ENCODE peak calls at places on chromosomes 3 and 15, in five cellular contexts. O is AG10803, M is skeletal muscle cell, H is A549, Q is nephron progenitor cell. A is an unnamed sample.

GRCh38 chr3:143820466-143821221 is 27.6 kb downstream of the SLC9A9 start:
- DNase-seq in O (no peak), M (no peak), H (no peak), Q (no peak), A (no peak)

GRCh38 chr3:197730200-197730599 is 6.5 kb downstream of the RUBCN start:
- DNase-seq in O (peak), M (peak), H (no peak), Q (no peak), A (peak)

GRCh38 chr3:25441234-25441856 is 13.3 kb downstream of the RARB start:
- DNase-seq in O (no peak), M (no peak), H (no peak), Q (no peak), A (no peak)

GRCh38 chr3:171404376-171404982 is 55.7 kb downstream of the TNIK start:
- DNase-seq in O (peak), M (no peak), H (no peak), Q (no peak), A (peak)

GRCh38 chr15:35309886-35310285 is 224.8 kb upstream of the NANOGP8 start:
- DNase-seq in O (peak), M (peak), H (no peak), Q (no peak), A (peak)

GRCh38 chr3:195259146-195259563 is 11.8 kb downstream of the XXYLT1 start:
- DNase-seq in O (peak), M (no peak), H (peak), Q (no peak), A (peak)

GRCh38 chr3:105752791-105753415 is 115.9 kb downstream of the CBLB start:
- DNase-seq in O (no peak), M (no peak), H (no peak), Q (no peak), A (peak)

GRCh38 chr15:77538793-77539487 is 93.8 kb downstream of the LINGO1 start:
- DNase-seq in O (no peak), M (no peak), H (no peak), Q (no peak), A (no peak)

GRCh38 chr3:33543600-33543999 is 103.4 kb upstream of the UBP1 start:
- DNase-seq in O (no peak), M (no peak), H (no peak), Q (no peak), A (no peak)

GRCh38 chr15:39890640-39891039 is 29.4 kb downstream of the GPR176 start:
- DNase-seq in O (no peak), M (no peak), H (no peak), Q (no peak), A (no peak)

GRCh38 chr3:193132923-193133463 is 108.0 kb upstream of the PLAAT1 start:
- DNase-seq in O (peak), M (peak), H (no peak), Q (no peak), A (peak)

GRCh38 chr3:109155828-109156227 is 19.3 kb downstream of the C3orf85 start:
- DNase-seq in O (no peak), M (no peak), H (no peak), Q (no peak), A (no peak)

GRCh38 chr3:57805674-57806073 is 49.6 kb downstream of the SLMAP start:
- DNase-seq in O (peak), M (peak), H (peak), Q (no peak), A (peak)

GRCh38 chr3:109346099-109346498 is 8.8 kb upstream of the DPPA4 start:
- DNase-seq in O (no peak), M (no peak), H (no peak), Q (no peak), A (no peak)

GRCh38 chr3:123194552-123194951 is 7.2 kb upstream of the SEC22A start:
- DNase-seq in O (peak), M (no peak), H (peak), Q (peak), A (no peak)

GRCh38 chr15:57694264-57694663 is 12.2 kb upstream of the POLR2M start:
- DNase-seq in O (peak), M (no peak), H (no peak), Q (no peak), A (peak)

GRCh38 chr3:193594946-193595689 is 2.1 kb downstream of the OPA1 start:
- DNase-seq in O (peak), M (no peak), H (no peak), Q (no peak), A (peak)

GRCh38 chr3:195207731-195208130 is 63.2 kb downstream of the XXYLT1 start:
- DNase-seq in O (peak), M (no peak), H (no peak), Q (no peak), A (peak)

GRCh38 chr15:65408370-65409283 is 14.1 kb downstream of the IGDCC4 start:
- DNase-seq in O (no peak), M (no peak), H (no peak), Q (no peak), A (no peak)

GRCh38 chr3:59313365-59313764 is 263.5 kb upstream of the CFAP20DC start:
- DNase-seq in O (peak), M (peak), H (peak), Q (peak), A (peak)

GRCh38 chr3:187367561-187368103 is 553 bp upstream of the RTP4 start:
- DNase-seq in O (no peak), M (no peak), H (no peak), Q (no peak), A (no peak)

GRCh38 chr3:190205739-190206138 is 85.0 kb upstream of the P3H2 start:
- DNase-seq in O (peak), M (peak), H (peak), Q (no peak), A (peak)

GRCh38 chr3:72230774-72231379 is 445.9 kb upstream of the PROK2 start:
- DNase-seq in O (peak), M (no peak), H (no peak), Q (no peak), A (peak)

GRCh38 chr3:24680214-24680967 is 185.7 kb upstream of the THRB start:
- DNase-seq in O (peak), M (no peak), H (peak), Q (peak), A (peak)

GRCh38 chr3:31847760-31848159 is 133.3 kb downstream of the OSBPL10 start:
- DNase-seq in O (no peak), M (no peak), H (no peak), Q (no peak), A (no peak)

GRCh38 chr3:69767571-69767970 is 28.3 kb downstream of the MITF start:
- DNase-seq in O (no peak), M (no peak), H (no peak), Q (no peak), A (no peak)